ENCODE peak calls at places on chromosomes 6 and 20, in nine cellular contexts. One of them, this sample, is unnamed. For H3K27me3, the result is how much of the 10 kb centered on the place peaks cover.

GRCh38 chr6:31701666-31702420 is 1.3 kb downstream of the ABHD16A start:
- DNase-seq in heart right ventricle: peak
- DNase-seq in esophagus squamous epithelium: no peak
- DNase-seq in suprapubic skin: no peak
- DNase-seq in psoas muscle: peak
- DNase-seq in cardiac muscle cell: peak
- DNase-seq in stomach: no peak
- DNase-seq in ovary: no peak
- DNase-seq in lung: no peak
- DNase-seq in this sample: no peak

GRCh38 chr20:54054516-54054915 is 15.9 kb downstream of the BCAS1 start:
- DNase-seq in cardiac muscle cell: no peak
- DNase-seq in heart right ventricle: no peak
- DNase-seq in esophagus squamous epithelium: no peak
- DNase-seq in stomach: no peak
- DNase-seq in suprapubic skin: no peak
- DNase-seq in lung: no peak
- DNase-seq in psoas muscle: no peak
- DNase-seq in ovary: no peak
- DNase-seq in this sample: no peak

GRCh38 chr20:496126-496696 is 33.9 kb upstream of the TBC1D20 start:
- DNase-seq in cardiac muscle cell: peak
- DNase-seq in ovary: no peak
- DNase-seq in esophagus squamous epithelium: no peak
- DNase-seq in psoas muscle: no peak
- DNase-seq in heart right ventricle: no peak
- DNase-seq in stomach: peak
- DNase-seq in suprapubic skin: no peak
- DNase-seq in lung: no peak
- DNase-seq in this sample: no peak

GRCh38 chr6:34543421-34543820 is 12.7 kb downstream of the SPDEF start:
- DNase-seq in cardiac muscle cell: peak
- DNase-seq in psoas muscle: no peak
- DNase-seq in esophagus squamous epithelium: no peak
- DNase-seq in ovary: no peak
- DNase-seq in suprapubic skin: no peak
- DNase-seq in lung: no peak
- DNase-seq in heart right ventricle: no peak
- DNase-seq in stomach: no peak
- DNase-seq in this sample: no peak

GRCh38 chr6:107716688-107717089 is 107.4 kb downstream of the SCML4 start:
- DNase-seq in suprapubic skin: no peak
- DNase-seq in stomach: no peak
- DNase-seq in lung: no peak
- DNase-seq in esophagus squamous epithelium: no peak
- DNase-seq in ovary: no peak
- DNase-seq in cardiac muscle cell: peak
- DNase-seq in psoas muscle: no peak
- DNase-seq in heart right ventricle: no peak
- DNase-seq in this sample: no peak

GRCh38 chr6:126781582-126781981 is 336.9 kb upstream of the RSPO3 start:
- DNase-seq in suprapubic skin: no peak
- DNase-seq in ovary: no peak
- DNase-seq in esophagus squamous epithelium: no peak
- DNase-seq in stomach: no peak
- DNase-seq in cardiac muscle cell: no peak
- DNase-seq in heart right ventricle: no peak
- DNase-seq in lung: no peak
- DNase-seq in psoas muscle: no peak
- DNase-seq in this sample: no peak

GRCh38 chr6:15498640-15499039 is 164.2 kb downstream of the DTNBP1 start:
- DNase-seq in psoas muscle: no peak
- DNase-seq in lung: peak
- DNase-seq in suprapubic skin: peak
- DNase-seq in cardiac muscle cell: no peak
- DNase-seq in esophagus squamous epithelium: no peak
- DNase-seq in ovary: no peak
- DNase-seq in heart right ventricle: no peak
- DNase-seq in stomach: no peak
- DNase-seq in this sample: no peak

GRCh38 chr6:41278699-41279405 is 7.6 kb downstream of the TREM1 start:
- DNase-seq in heart right ventricle: peak
- DNase-seq in lung: peak
- DNase-seq in cardiac muscle cell: peak
- DNase-seq in stomach: peak
- DNase-seq in ovary: peak
- DNase-seq in suprapubic skin: no peak
- DNase-seq in esophagus squamous epithelium: no peak
- DNase-seq in psoas muscle: peak
- DNase-seq in this sample: no peak

GRCh38 chr6:36897629-36898028 is 11.9 kb downstream of the C6orf89 start:
- DNase-seq in lung: no peak
- DNase-seq in suprapubic skin: no peak
- DNase-seq in cardiac muscle cell: no peak
- DNase-seq in psoas muscle: no peak
- DNase-seq in stomach: no peak
- DNase-seq in ovary: no peak
- DNase-seq in esophagus squamous epithelium: no peak
- DNase-seq in heart right ventricle: no peak
- DNase-seq in this sample: no peak

GRCh38 chr20:41142241-41142640 is 4.9 kb downstream of the PLCG1 start:
- DNase-seq in stomach: no peak
- DNase-seq in suprapubic skin: no peak
- DNase-seq in ovary: no peak
- DNase-seq in psoas muscle: no peak
- DNase-seq in heart right ventricle: no peak
- DNase-seq in esophagus squamous epithelium: no peak
- DNase-seq in cardiac muscle cell: no peak
- DNase-seq in lung: no peak
- DNase-seq in this sample: no peak

GRCh38 chr6:10954590-10955010 is 67.7 kb downstream of the SYCP2L start:
- DNase-seq in suprapubic skin: no peak
- DNase-seq in cardiac muscle cell: peak
- DNase-seq in lung: peak
- DNase-seq in ovary: peak
- DNase-seq in heart right ventricle: peak
- DNase-seq in stomach: peak
- DNase-seq in esophagus squamous epithelium: no peak
- DNase-seq in psoas muscle: peak
- DNase-seq in this sample: peak
- TF ChIP-seq CTCF in suprapubic skin: peak
- TF ChIP-seq CTCF in cardiac muscle cell: peak
- TF ChIP-seq CTCF in lung: peak
- TF ChIP-seq CTCF in ovary: no peak
- TF ChIP-seq CTCF in heart right ventricle: peak
- TF ChIP-seq CTCF in stomach: no peak
- TF ChIP-seq CTCF in esophagus squamous epithelium: peak
- TF ChIP-seq CTCF in psoas muscle: peak
- TF ChIP-seq CTCF in this sample: peak

GRCh38 chr6:168276576-168277273 is 42.9 kb downstream of the DACT2 start:
- DNase-seq in ovary: no peak
- DNase-seq in esophagus squamous epithelium: no peak
- DNase-seq in suprapubic skin: no peak
- DNase-seq in psoas muscle: no peak
- DNase-seq in lung: no peak
- DNase-seq in heart right ventricle: no peak
- DNase-seq in cardiac muscle cell: no peak
- DNase-seq in stomach: no peak
- DNase-seq in this sample: no peak

GRCh38 chr6:168275168-168275567 is 44.4 kb downstream of the DACT2 start:
- DNase-seq in lung: no peak
- DNase-seq in heart right ventricle: no peak
- DNase-seq in psoas muscle: no peak
- DNase-seq in ovary: no peak
- DNase-seq in stomach: no peak
- DNase-seq in cardiac muscle cell: no peak
- DNase-seq in esophagus squamous epithelium: no peak
- DNase-seq in suprapubic skin: no peak
- DNase-seq in this sample: no peak

GRCh38 chr6:168272379-168273011 is 47.1 kb downstream of the DACT2 start:
- DNase-seq in stomach: no peak
- DNase-seq in cardiac muscle cell: peak
- DNase-seq in lung: no peak
- DNase-seq in heart right ventricle: no peak
- DNase-seq in psoas muscle: no peak
- DNase-seq in suprapubic skin: no peak
- DNase-seq in ovary: no peak
- DNase-seq in esophagus squamous epithelium: no peak
- DNase-seq in this sample: no peak

GRCh38 chr6:168273483-168274045 is 46.0 kb downstream of the DACT2 start:
- DNase-seq in ovary: no peak
- DNase-seq in stomach: no peak
- DNase-seq in cardiac muscle cell: no peak
- DNase-seq in heart right ventricle: no peak
- DNase-seq in suprapubic skin: no peak
- DNase-seq in psoas muscle: no peak
- DNase-seq in lung: no peak
- DNase-seq in esophagus squamous epithelium: no peak
- DNase-seq in this sample: no peak

DNA sequence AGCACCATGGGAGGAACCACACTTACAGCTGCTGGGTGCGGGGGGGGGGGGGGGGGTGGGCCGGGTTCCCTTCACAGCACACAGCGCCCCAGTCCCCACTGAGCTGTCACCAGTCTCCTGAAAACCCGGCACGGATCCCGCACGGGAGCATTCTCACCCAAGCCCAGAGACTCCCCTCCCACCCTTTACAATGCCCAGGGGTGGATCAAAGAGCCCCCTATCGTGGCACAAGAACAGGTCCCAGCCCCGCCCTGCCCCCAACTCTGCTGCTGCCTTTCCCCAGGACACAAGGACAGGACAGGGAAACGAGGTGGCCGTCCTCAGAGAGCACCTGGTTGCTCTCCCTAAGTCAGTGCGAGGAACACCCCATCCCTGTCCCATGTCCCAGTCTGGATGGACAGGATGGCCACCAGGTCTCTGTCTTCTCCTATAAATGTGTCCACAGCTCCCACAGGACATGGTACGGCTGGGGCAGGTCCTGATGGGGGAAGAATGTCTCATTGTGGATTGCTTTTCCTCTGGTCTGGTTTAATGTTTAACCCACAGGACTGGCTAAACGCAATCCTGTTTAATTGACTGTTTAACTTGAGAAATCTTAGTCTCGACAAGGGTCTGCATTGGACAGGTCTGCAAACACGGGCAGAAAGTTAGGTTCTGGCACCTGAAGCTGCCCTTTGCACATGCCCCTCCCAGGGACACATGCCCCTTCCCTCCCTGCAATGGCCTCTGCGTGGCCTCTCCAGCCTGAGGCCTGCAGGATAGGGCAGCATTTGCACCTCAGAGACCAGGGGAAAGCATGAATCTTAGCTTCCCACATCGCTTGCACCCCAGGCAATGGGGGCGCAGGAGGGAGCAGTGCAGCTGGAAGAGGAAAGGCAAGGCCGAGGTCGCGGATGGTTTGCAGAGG is 45.3 kb downstream of the DACT2 start:
- DNase-seq in psoas muscle: no peak
- DNase-seq in cardiac muscle cell: no peak
- DNase-seq in suprapubic skin: no peak
- DNase-seq in lung: peak
- DNase-seq in heart right ventricle: no peak
- DNase-seq in stomach: peak
- DNase-seq in esophagus squamous epithelium: no peak
- DNase-seq in ovary: no peak
- DNase-seq in this sample: no peak
- H3K27ac ChIP-seq in psoas muscle: no peak
- H3K27ac ChIP-seq in cardiac muscle cell: no peak
- H3K27ac ChIP-seq in suprapubic skin: no peak
- H3K27ac ChIP-seq in lung: no peak
- H3K27ac ChIP-seq in heart right ventricle: no peak
- H3K27ac ChIP-seq in stomach: peak
- H3K27ac ChIP-seq in esophagus squamous epithelium: no peak
- H3K27ac ChIP-seq in ovary: no peak
- H3K27ac ChIP-seq in this sample: no peak

GRCh38 chr20:63482021-63482587 is 9.6 kb upstream of the KCNQ2 start:
- DNase-seq in suprapubic skin: no peak
- DNase-seq in esophagus squamous epithelium: no peak
- DNase-seq in cardiac muscle cell: no peak
- DNase-seq in heart right ventricle: no peak
- DNase-seq in lung: no peak
- DNase-seq in ovary: no peak
- DNase-seq in psoas muscle: no peak
- DNase-seq in stomach: no peak
- DNase-seq in this sample: no peak
- H3K27me3 ChIP-seq in suprapubic skin: half or more
- H3K27me3 ChIP-seq in esophagus squamous epithelium: under half
- H3K27me3 ChIP-seq in cardiac muscle cell: under half
- H3K27me3 ChIP-seq in heart right ventricle: half or more
- H3K27me3 ChIP-seq in lung: under half
- H3K27me3 ChIP-seq in ovary: under half
- H3K27me3 ChIP-seq in psoas muscle: under half
- H3K27me3 ChIP-seq in stomach: half or more
- H3K27me3 ChIP-seq in this sample: under half

GRCh38 chr6:44132476-44132875 is 5.1 kb downstream of the TMEM63B start:
- DNase-seq in psoas muscle: no peak
- DNase-seq in cardiac muscle cell: no peak
- DNase-seq in esophagus squamous epithelium: no peak
- DNase-seq in stomach: peak
- DNase-seq in lung: no peak
- DNase-seq in heart right ventricle: no peak
- DNase-seq in suprapubic skin: no peak
- DNase-seq in ovary: no peak
- DNase-seq in this sample: no peak

GRCh38 chr6:44131880-44132279 is 4.5 kb downstream of the TMEM63B start:
- DNase-seq in heart right ventricle: no peak
- DNase-seq in psoas muscle: no peak
- DNase-seq in suprapubic skin: no peak
- DNase-seq in stomach: no peak
- DNase-seq in lung: no peak
- DNase-seq in ovary: no peak
- DNase-seq in cardiac muscle cell: no peak
- DNase-seq in esophagus squamous epithelium: no peak
- DNase-seq in this sample: no peak

GRCh38 chr6:44128020-44128917 is 915 bp downstream of the TMEM63B start:
- DNase-seq in stomach: peak
- DNase-seq in psoas muscle: peak
- DNase-seq in esophagus squamous epithelium: no peak
- DNase-seq in cardiac muscle cell: peak
- DNase-seq in heart right ventricle: peak
- DNase-seq in ovary: peak
- DNase-seq in lung: no peak
- DNase-seq in suprapubic skin: no peak
- DNase-seq in this sample: peak

GRCh38 chr6:44127186-44128019 is at the start of the genes MRPL14 and TMEM63B:
- DNase-seq in esophagus squamous epithelium: peak
- DNase-seq in cardiac muscle cell: peak
- DNase-seq in psoas muscle: peak
- DNase-seq in ovary: peak
- DNase-seq in suprapubic skin: no peak
- DNase-seq in lung: peak
- DNase-seq in stomach: peak
- DNase-seq in heart right ventricle: peak
- DNase-seq in this sample: peak

GRCh38 chr6:44129841-44130322 is 2.5 kb downstream of the TMEM63B start:
- DNase-seq in stomach: no peak
- DNase-seq in cardiac muscle cell: no peak
- DNase-seq in psoas muscle: no peak
- DNase-seq in esophagus squamous epithelium: no peak
- DNase-seq in heart right ventricle: no peak
- DNase-seq in suprapubic skin: no peak
- DNase-seq in lung: peak
- DNase-seq in ovary: no peak
- DNase-seq in this sample: no peak
- TF ChIP-seq CTCF in stomach: no peak
- TF ChIP-seq CTCF in cardiac muscle cell: no peak
- TF ChIP-seq CTCF in psoas muscle: no peak
- TF ChIP-seq CTCF in esophagus squamous epithelium: no peak
- TF ChIP-seq CTCF in heart right ventricle: no peak
- TF ChIP-seq CTCF in suprapubic skin: no peak
- TF ChIP-seq CTCF in lung: no peak
- TF ChIP-seq CTCF in ovary: no peak
- TF ChIP-seq CTCF in this sample: no peak

This sample was measured in right atrium auricular region.